ENCODE peak calls at places on chromosomes 6 and 20, in eight cellular contexts. O is stimulated activated CD4-positive, alpha-beta T cell treated with anti-CD3 and anti-CD28 coated beads, TNF-alpha, amount 100 ng/mL, for 1 hour; X is AG08395; T is MV-4-11; S is astrocyte of the spinal cord; C is HT1080; P is effector memory CD8-positive, alpha-beta T cell; L is ovary. V is an unnamed sample.

GRCh38 chr6:159929819-159930218 is 39.0 kb downstream of the MAS1 start:
- DNase-seq in X (no peak), T (no peak), L (peak), S (no peak), O (peak), C (no peak), P (peak), V (no peak)

GRCh38 chr20:19881080-19881840 is 123.2 kb downstream of the RIN2 start:
- DNase-seq in S (no peak), T (no peak), L (no peak), O (no peak), C (no peak), X (no peak), P (no peak), V (no peak)

GRCh38 chr6:54916858-54917257 is 70.3 kb downstream of the FAM83B start:
- DNase-seq in L (no peak), C (peak), X (peak), S (no peak), P (no peak), T (no peak), O (no peak), V (peak)

GRCh38 chr6:157714153-157714490 is 108.9 kb upstream of the SNX9 start:
- DNase-seq in L (no peak), C (no peak), T (no peak), P (no peak), X (peak), O (no peak), S (peak), V (no peak)

GRCh38 chr6:170152989-170153388 is 137.9 kb downstream of the DLL1 start:
- DNase-seq in O (no peak), L (peak), C (peak), S (peak), X (no peak), T (no peak), P (no peak), V (no peak)

GRCh38 chr6:134546962-134547645 is 229.2 kb upstream of the SGK1 start:
- DNase-seq in P (no peak), X (no peak), C (no peak), L (no peak), S (no peak), O (no peak), T (no peak), V (no peak)

GRCh38 chr20:59010995-59011873 is 4.2 kb upstream of the CTSZ start:
- DNase-seq in T (peak), C (peak), P (no peak), L (no peak), S (peak), O (no peak), X (peak), V (no peak)

GRCh38 chr20:15005300-15005986 is 668.0 kb upstream of the FLRT3 start:
- DNase-seq in C (no peak), O (no peak), L (no peak), S (peak), P (no peak), X (no peak), T (no peak), V (no peak)

GRCh38 chr6:11538049-11538798 is 675 bp downstream of the TMEM170B start:
- DNase-seq in L (peak), P (no peak), O (no peak), X (no peak), T (peak), S (peak), C (no peak), V (no peak)

GRCh38 chr6:83735461-83735860 is 26.6 kb upstream of the SNAP91 start:
- DNase-seq in C (no peak), T (no peak), X (no peak), O (no peak), L (no peak), P (no peak), S (no peak), V (no peak)